ENCODE peak calls at places on chromosomes 6 and 20, in five cellular contexts. Y, E, I, H and A are unnamed samples.

GRCh38 chr6:30013296-30013922 is 47.7 kb upstream of the POLR1H start:
- DNase-seq in Y (no peak), E (no peak), I (peak; percentile 35), H (no peak), A (peak; percentile 90)

GRCh38 chr6:166910601-166911000 is 45.7 kb downstream of the RNASET2 start:
- DNase-seq in Y (no peak), E (no peak), I (no peak), H (no peak), A (peak; percentile 6)

GRCh38 chr6:38337819-38338465 is 301.8 kb downstream of the BTBD9 start:
- DNase-seq in Y (no peak), E (no peak), I (no peak), H (no peak), A (no peak)

GRCh38 chr6:128567029-128567428 is 46.6 kb upstream of the PTPRK start:
- DNase-seq in Y (no peak), E (no peak), I (no peak), H (no peak), A (no peak)

GRCh38 chr6:133814797-133815196 is 74.1 kb upstream of the TCF21 start:
- DNase-seq in Y (no peak), E (no peak), I (no peak), H (no peak), A (no peak)

GRCh38 chr6:52718535-52718934 is 44.7 kb downstream of the GSTA2 start:
- DNase-seq in Y (no peak), E (no peak), I (no peak), H (no peak), A (no peak)

GRCh38 chr6:73236147-73236750 is 11.0 kb upstream of the KHDC1L start:
- DNase-seq in Y (no peak), E (no peak), I (no peak), H (no peak), A (no peak)

GRCh38 chr6:157203312-157203744 is 120.0 kb downstream of the TMEM242 start:
- DNase-seq in Y (no peak), E (no peak), I (no peak), H (no peak), A (no peak)

GRCh38 chr6:160895562-160895961 is 96.0 kb upstream of the MAP3K4 start:
- DNase-seq in Y (no peak), E (no peak), I (no peak), H (no peak), A (no peak)

GRCh38 chr20:59783020-59784010 is 150.1 kb downstream of the SYCP2 start:
- DNase-seq in Y (peak; percentile 52), E (peak; percentile 41), I (no peak), H (peak; percentile 64), A (peak; percentile 95)

GRCh38 chr6:18323935-18324707 is 59.8 kb upstream of the DEK start:
- DNase-seq in Y (no peak), E (no peak), I (peak; percentile 56), H (no peak), A (no peak)

GRCh38 chr6:830667-831327 is 137.9 kb upstream of the EXOC2 start:
- DNase-seq in Y (no peak), E (no peak), I (no peak), H (no peak), A (no peak)

GRCh38 chr6:154428892-154429291 is 72.3 kb upstream of the IPCEF1 start:
- DNase-seq in Y (no peak), E (no peak), I (no peak), H (no peak), A (no peak)

GRCh38 chr6:31004285-31004684 is 6.0 kb upstream of the MUC22 start:
- DNase-seq in Y (no peak), E (no peak), I (no peak), H (no peak), A (no peak)

DNA sequence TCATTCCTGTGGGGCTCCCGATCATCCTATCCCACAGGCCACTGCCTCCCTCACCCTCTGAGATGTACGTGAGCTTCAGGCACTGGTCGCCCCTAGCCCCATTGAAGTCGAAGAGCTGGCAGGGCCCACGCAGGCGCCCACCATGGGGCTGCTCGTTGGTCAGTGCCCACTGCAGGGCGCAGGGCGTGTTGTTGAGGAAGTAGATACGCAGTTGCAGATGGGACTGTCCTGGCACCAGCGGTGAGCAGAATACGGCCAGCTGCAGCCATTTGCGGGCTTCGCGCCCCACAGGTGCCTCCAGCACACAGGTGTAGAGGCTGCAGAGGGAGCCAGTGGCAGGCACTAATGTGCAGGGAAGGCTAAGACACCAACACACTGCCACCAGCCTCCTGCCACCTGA is 6.2 kb downstream of the UNC5CL start:
- DNase-seq in Y (no peak), E (no peak), I (no peak), H (no peak), A (no peak)
- H3K27ac ChIP-seq in Y (no peak overlapping the region), E (no peak overlapping the region), I (no peak overlapping the region), H (no peak overlapping the region), A (no peak overlapping the region)

GRCh38 chr20:25325073-25325472 is 65.6 kb downstream of the ABHD12 start:
- DNase-seq in Y (no peak), E (no peak), I (no peak), H (no peak), A (peak; percentile 17)

GRCh38 chr20:25321991-25322390 is 68.6 kb downstream of the ABHD12 start:
- DNase-seq in Y (no peak), E (no peak), I (no peak), H (no peak), A (no peak)

GRCh38 chr20:25323486-25324246 is 67.0 kb downstream of the ABHD12 start:
- DNase-seq in Y (no peak), E (no peak), I (no peak), H (peak; percentile 15), A (peak; percentile 40)

GRCh38 chr20:25325997-25326396 is 64.6 kb downstream of the ABHD12 start:
- DNase-seq in Y (no peak), E (no peak), I (no peak), H (no peak), A (peak; percentile 12)

GRCh38 chr20:25324412-25324811 is 66.2 kb downstream of the ABHD12 start:
- DNase-seq in Y (no peak), E (no peak), I (no peak), H (no peak), A (peak; percentile 38)
- H3K27ac ChIP-seq in Y (no peak overlapping the region), E (no peak overlapping the region), I (no peak overlapping the region), H (no peak overlapping the region), A (no peak overlapping the region)

DNA sequence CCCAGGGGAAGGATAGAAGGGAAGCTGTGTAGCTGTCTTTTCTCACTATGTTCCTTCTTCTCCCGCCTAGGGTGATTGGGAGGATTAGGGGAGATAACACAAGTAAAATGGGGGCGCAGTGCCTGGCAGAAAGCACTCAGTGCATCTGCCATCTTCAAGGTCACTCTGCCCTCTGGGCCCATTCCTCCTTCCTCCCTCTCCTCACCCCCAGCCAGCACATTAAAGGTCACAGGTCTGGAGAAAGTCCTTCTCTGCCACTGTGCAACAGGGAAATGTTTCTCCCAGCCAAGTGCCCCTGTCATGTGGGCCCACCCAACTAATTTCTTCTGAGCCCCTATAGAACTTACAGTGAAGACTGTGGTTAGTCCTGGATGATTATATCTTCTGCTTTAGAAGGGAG is 45.8 kb downstream of the CLIC5 start:
- DNase-seq in Y (no peak), E (no peak), I (no peak), H (no peak), A (no peak)
- H3K27ac ChIP-seq in Y (peak overlapping the region; percentile 89), E (no peak overlapping the region), I (no peak overlapping the region), H (no peak overlapping the region), A (no peak overlapping the region)

GRCh38 chr20:347317-347639 is 367 bp downstream of the NRSN2 start:
- DNase-seq in Y (no peak), E (no peak), I (no peak), H (no peak), A (no peak)

GRCh38 chr20:347640-348484 is 951 bp downstream of the NRSN2 start:
- DNase-seq in Y (peak; percentile 93), E (peak; percentile 95), I (peak; percentile 25), H (peak; percentile 97), A (peak; percentile 98)

GRCh38 chr20:346640-347316 is at the start of gene NRSN2:
- DNase-seq in Y (peak; percentile 70), E (peak; percentile 76), I (no peak), H (peak; percentile 85), A (peak; percentile 86)

GRCh38 chr20:343107-343506 is 3.8 kb upstream of the NRSN2 start:
- DNase-seq in Y (no peak), E (no peak), I (no peak), H (no peak), A (no peak)

GRCh38 chr20:346033-346639 is 775 bp upstream of the NRSN2 start:
- DNase-seq in Y (no peak), E (no peak), I (no peak), H (no peak), A (no peak)
- H3K27ac ChIP-seq in Y (peak overlapping the region; percentile 98), E (peak overlapping the region; percentile 79), I (no peak overlapping the region), H (peak overlapping the region; percentile 98), A (peak overlapping the region; percentile 83)

DNA sequence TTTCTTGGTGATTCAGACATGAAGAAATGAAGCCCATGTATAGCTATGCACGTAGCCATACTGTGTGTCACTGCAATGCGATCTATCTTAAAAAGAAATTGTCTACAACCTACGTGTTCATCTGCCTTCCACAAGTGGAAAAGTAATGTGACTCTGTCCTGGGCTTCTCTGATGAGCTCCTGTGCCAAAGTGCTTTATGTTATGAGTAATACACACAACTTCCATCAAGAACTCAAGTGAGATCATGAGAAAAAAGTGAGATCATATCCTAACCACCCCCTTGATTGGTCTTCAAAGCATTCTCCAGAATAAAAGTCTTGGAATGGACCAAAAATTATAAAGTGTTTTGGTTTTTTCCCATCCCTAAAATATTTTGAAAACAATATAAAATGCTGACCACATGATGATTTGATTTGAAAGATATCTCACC is 114.3 kb downstream of the DST start:
- DNase-seq in Y (no peak), E (no peak), I (no peak), H (no peak), A (no peak)
- H3K27ac ChIP-seq in Y (peak overlapping the region; percentile 59), E (no peak overlapping the region), I (no peak overlapping the region), H (no peak overlapping the region), A (no peak overlapping the region)

DNA sequence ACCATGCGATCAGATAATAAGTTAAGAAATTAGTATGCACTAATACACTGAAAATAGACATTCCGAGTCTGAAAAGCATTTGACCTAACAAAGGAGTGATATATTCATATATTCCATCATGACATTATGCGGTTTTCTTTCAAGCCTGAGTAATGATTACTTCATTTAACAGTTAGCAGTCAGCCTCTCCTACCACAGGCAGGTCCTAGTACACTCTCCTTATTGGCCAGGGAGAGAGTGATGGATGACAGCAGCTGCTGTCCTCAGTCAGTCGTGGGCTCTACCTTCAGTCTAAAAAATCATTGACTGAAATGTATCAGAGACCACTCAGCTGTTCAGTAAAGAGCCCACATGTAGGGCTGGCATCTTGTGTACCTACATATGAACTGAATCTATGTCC is 33.2 kb upstream of the VGLL2 start:
- DNase-seq in Y (no peak), E (no peak), I (no peak), H (no peak), A (no peak)
- H3K27ac ChIP-seq in Y (no peak overlapping the region), E (no peak overlapping the region), I (no peak overlapping the region), H (no peak overlapping the region), A (peak overlapping the region; percentile 61)

GRCh38 chr20:8007490-8007889 is 12.1 kb downstream of the TMX4 start:
- DNase-seq in Y (no peak), E (no peak), I (no peak), H (no peak), A (no peak)
- H3K27ac ChIP-seq in Y (no peak overlapping the region), E (no peak overlapping the region), I (no peak overlapping the region), H (no peak overlapping the region), A (no peak overlapping the region)

DNA sequence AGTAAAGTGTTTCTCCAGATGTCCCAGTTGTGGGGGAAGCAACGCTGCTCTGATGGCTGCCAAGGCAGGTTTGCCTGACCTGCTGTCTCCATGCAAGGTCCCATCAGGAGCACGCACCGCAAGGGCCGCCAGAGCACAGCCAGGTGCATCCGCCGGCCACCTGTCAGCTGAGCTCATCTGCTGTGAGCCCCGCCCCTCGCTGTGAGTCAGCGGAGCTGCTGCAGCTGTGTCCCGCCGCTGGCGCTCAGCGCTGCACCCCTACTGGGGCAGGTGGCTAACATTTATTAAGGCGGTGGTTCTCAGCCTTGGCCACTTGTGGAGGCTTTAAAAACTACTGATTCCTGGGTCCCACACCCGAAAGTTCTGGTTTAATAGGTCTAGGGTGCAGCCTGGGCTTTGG is 225.7 kb downstream of the UST start:
- DNase-seq in Y (no peak), E (peak; percentile 40), I (peak; percentile 6), H (peak; percentile 59), A (peak; percentile 97)
- H3K27ac ChIP-seq in Y (no peak overlapping the region), E (no peak overlapping the region), I (no peak overlapping the region), H (no peak overlapping the region), A (no peak overlapping the region)